ENCODE peak calls at places on chromosomes 16 and 17, in six cellular contexts. C is suprapubic skin, N is stomach, K is A549, V is transverse colon, B is ovary. F is an unnamed sample.

GRCh38 chr17:34639706-34640425 is 60.5 kb downstream of the TMEM132E start:
- DNase-seq in C (no peak), N (no peak), K (no peak), V (no peak), B (no peak), F (no peak)

GRCh38 chr17:50209472-50210248 is 8.2 kb upstream of the COL1A1 start:
- DNase-seq in C (peak; percentile 97), N (peak; percentile 57), K (no peak), V (peak; percentile 84), B (peak; percentile 97), F (peak; percentile 97)

GRCh38 chr16:75750516-75750915 is 24.2 kb upstream of the CPHXL start:
- DNase-seq in C (no peak), N (no peak), K (no peak), V (no peak), B (no peak), F (no peak)

GRCh38 chr17:16818821-16819683 is 129.0 kb downstream of the CCDC144A start:
- DNase-seq in C (no peak), N (no peak), K (no peak), V (no peak), B (no peak), F (no peak)

GRCh38 chr16:2043296-2043979 is 4.2 kb downstream of the NTHL1 start:
- DNase-seq in C (no peak), N (no peak), K (no peak), V (peak; percentile 69), B (no peak), F (no peak)

GRCh38 chr17:67511012-67511411 is 133.9 kb downstream of the PITPNC1 start:
- DNase-seq in C (no peak), N (no peak), K (no peak), V (no peak), B (no peak), F (no peak)

GRCh38 chr16:30458561-30459394 is 13.1 kb upstream of the SEPHS2 start:
- DNase-seq in C (no peak), N (peak; percentile 52), K (no peak), V (peak; percentile 68), B (no peak), F (peak; percentile 92)

GRCh38 chr16:86306811-86307517 is 203.4 kb upstream of the FOXF1 start:
- DNase-seq in C (no peak), N (no peak), K (no peak), V (no peak), B (no peak), F (no peak)

GRCh38 chr16:80260906-80261311 is 279.9 kb upstream of the DYNLRB2 start:
- DNase-seq in C (no peak), N (no peak), K (no peak), V (peak; percentile 67), B (no peak), F (no peak)

GRCh38 chr17:32746280-32746679 is 130.6 kb downstream of the MYO1D start:
- DNase-seq in C (no peak), N (no peak), K (no peak), V (no peak), B (no peak), F (no peak)

GRCh38 chr16:85253127-85253941 is 141.1 kb upstream of the CIBAR2 start:
- DNase-seq in C (no peak), N (peak; percentile 70), K (peak; percentile 85), V (peak; percentile 55), B (peak; percentile 67), F (no peak)

GRCh38 chr17:42754782-42755181 is 6.2 kb upstream of the RAMP2 start:
- DNase-seq in C (no peak), N (no peak), K (no peak), V (no peak), B (no peak), F (no peak)

GRCh38 chr16:67170948-67171649 is 761 bp downstream of the NOL3 start:
- DNase-seq in C (no peak), N (no peak), K (peak; percentile 41), V (no peak), B (no peak), F (no peak)

GRCh38 chr17:38673714-38674012 is 1.1 kb downstream of the EPOP start:
- DNase-seq in C (no peak), N (peak; percentile 27), K (peak; percentile 40), V (no peak), B (no peak), F (no peak)

GRCh38 chr17:15914400-15915165 is 30.3 kb upstream of the ADORA2B start:
- DNase-seq in C (no peak), N (peak; percentile 9), K (no peak), V (no peak), B (no peak), F (peak; percentile 74)

GRCh38 chr17:59107306-59107670 is 608 bp upstream of the TRIM37 start:
- DNase-seq in C (no peak), N (no peak), K (no peak), V (no peak), B (no peak), F (no peak)

GRCh38 chr17:2445638-2446037 is 44.8 kb upstream of the MNT start:
- DNase-seq in C (no peak), N (no peak), K (no peak), V (no peak), B (no peak), F (no peak)

GRCh38 chr17:81825841-81826471 is 7.1 kb downstream of the MCRIP1 start:
- DNase-seq in C (no peak), N (no peak), K (no peak), V (no peak), B (no peak), F (no peak)

GRCh38 chr17:50056217-50056960 is 479 bp downstream of the ITGA3 start:
- DNase-seq in C (no peak), N (peak; percentile 76), K (no peak), V (peak; percentile 71), B (peak; percentile 74), F (no peak)

GRCh38 chr16:26889751-26890150 is 177.0 kb upstream of the C16orf82 start:
- DNase-seq in C (no peak), N (no peak), K (no peak), V (no peak), B (no peak), F (no peak)

GRCh38 chr17:63700528-63701441 is 860 bp upstream of the LIMD2 start:
- DNase-seq in C (no peak), N (peak; percentile 27), K (no peak), V (peak; percentile 37), B (peak; percentile 52), F (no peak)

DNA sequence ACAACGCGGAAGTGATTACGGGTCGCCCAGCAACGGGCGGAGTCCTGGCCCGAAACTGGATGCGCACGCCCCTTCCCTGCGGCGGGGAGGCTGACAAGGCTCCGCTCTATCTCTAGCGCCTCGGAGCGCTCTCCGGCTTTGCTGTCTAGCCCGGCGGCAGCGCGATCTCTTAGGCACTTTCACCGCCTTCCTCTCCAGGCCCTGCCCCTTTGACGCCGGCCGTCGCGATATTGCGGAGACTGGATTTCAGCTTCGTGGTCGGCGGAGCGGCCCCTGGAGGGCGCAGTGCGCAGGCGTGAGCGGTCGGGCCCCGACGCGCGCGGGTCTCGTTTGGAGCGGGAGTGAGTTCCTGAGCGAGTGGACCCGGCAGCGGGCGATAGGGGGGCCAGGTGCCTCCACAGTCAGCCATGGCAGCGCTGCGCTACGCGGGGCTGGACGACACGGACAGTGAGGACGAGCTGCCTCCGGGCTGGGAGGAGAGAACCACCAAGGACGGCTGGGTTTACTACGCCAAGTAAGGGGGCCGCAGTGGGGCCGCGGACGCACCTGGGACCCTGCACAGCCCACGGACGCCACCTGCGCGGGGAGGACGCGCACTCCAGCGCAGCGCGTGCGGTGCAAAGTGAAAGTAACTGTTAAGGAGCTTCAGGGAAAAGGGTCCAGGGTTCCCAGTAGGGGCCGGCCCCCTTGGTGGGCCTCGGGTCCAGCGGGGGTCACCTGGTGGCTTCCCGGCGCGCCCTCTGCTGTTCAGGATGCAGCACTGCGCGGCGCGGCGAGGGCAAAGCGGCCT is at the start of gene WWOX:
- DNase-seq in C (peak; percentile 97), N (peak; percentile 97), K (peak; percentile 89), V (peak; percentile 98), B (peak; percentile 96), F (peak; percentile 98)
- TF ChIP-seq EP300 in C (no peak), N (no peak), K (no peak), V (no peak), B (no peak), F (no peak)

DNA sequence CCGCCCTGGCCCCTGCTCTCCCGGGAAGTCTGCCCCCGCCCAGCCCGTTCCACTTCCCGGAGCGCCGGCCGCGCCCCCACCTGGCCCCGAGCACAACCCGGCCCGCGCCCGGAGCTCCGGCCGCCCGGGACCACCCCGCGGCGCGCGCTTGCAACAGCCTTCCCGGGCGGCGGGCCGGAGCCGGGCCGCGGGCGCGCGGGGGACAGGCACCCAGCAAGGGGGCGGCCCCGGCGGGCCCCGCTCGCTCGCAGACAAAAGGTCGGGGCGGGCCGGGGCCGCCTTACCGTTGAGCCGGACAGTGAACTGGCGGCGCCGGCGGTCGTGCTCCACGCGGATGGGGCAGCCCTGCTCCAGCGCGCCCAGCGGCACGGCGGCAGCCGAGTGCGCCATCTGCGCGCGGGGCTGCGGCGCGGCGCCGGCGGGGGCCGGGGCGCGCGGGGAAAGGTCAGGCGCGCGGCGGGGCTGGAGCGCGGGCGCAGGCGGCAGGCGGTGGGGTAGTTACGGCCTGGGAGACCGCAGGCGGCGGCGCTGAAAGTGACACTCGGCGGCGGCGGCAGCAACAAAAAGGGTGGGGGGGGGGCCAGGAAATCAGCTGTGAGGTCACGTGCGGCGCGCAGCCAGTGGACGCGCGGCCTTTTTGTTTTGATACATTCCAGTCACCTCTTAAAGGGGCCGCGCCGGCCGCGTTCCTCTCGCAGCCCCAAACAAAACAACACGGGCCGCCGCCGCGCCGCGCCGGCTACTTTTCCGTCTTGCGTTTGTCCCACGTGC is at the start of gene NATD1:
- DNase-seq in C (peak; percentile 94), N (peak; percentile 91), K (peak; percentile 93), V (peak; percentile 88), B (peak; percentile 88), F (peak; percentile 98)
- TF ChIP-seq POLR2A in C (no peak), N (no peak), K (no peak), V (peak; percentile 20), B (no peak), F (no peak)

DNA sequence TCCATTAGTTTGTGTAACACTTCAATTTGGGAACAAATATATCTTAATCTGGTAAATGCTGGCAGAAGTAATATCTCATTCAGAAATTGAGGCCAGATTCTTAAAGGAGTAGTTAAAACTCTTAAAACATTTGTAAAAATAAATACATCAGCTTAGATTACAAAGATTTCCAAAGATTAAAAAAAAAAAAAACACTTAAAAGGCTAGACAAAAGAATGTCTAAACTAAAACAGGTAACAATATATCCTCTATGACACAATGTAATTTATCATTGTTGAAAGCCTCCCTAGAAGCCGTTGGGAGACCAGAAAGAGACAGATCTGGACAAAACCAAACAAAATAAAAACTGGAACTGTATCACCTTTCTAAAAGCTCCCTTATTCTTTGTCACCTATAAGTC is 3.5 kb downstream of the GPATCH8 start:
- DNase-seq in C (no peak), N (no peak), K (no peak), V (no peak), B (no peak), F (no peak)
- H3K4me1 ChIP-seq in C (peaks cover 52% of the 10 kb centered on the region), N (peaks cover 39% of the 10 kb centered on the region), K (peaks cover 40% of the 10 kb centered on the region), V (peaks cover 62% of the 10 kb centered on the region), B (peaks cover 12% of the 10 kb centered on the region), F (peaks cover 75% of the 10 kb centered on the region)

DNA sequence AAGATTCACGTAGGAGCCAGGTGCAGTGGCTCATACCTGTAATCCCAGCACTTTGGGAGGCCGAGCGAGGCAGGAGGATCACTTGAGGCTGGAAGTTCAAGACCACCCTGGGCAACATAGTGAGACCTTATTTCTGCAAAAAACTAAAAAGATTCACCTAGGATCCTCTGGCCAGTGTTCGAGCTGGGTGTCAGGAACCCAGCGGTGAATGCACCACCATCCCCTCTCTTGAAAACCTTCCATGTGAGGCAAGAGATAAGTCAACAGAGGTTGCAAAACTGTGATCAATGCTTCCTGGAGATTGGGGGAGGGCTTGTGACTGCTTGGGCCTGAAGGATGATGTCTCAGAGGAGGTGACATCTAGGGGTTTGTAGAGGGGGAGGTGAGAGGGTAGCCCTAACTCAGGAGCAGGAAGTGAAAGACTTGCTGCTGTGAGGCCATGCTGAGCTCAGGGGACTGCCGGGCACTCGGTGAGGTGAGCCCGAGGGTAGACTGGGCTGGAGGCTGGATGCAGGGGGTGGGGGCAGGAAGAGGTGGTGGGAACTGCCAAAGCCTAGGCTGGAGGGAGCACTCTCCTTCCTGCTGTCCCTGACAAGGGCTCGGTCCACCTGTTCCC is 11.7 kb downstream of the GJD3 start:
- DNase-seq in C (no peak), N (no peak), K (no peak), V (no peak), B (no peak), F (no peak)
- TF ChIP-seq EP300 in C (no peak), N (no peak), K (peak; percentile 18), V (no peak), B (no peak), F (no peak)

F was measured in esophagus muscularis mucosa.